ENCODE peak calls at places on chromosomes 5 and 9, in seven cellular contexts. F is heart left ventricle; N is fibroblast of lung; U is ovary; J is PC-3; A is stomach; M is CD8-positive, alpha-beta T cell. B is an unnamed sample.

GRCh38 chr5:39599721-39600431 is 175.1 kb upstream of the DAB2 start:
- DNase-seq in F (no peak), N (peak; percentile 25), U (no peak), J (peak; percentile 84), A (no peak), M (no peak), B (no peak)

GRCh38 chr9:128206484-128206883 is 3.3 kb downstream of the DNM1 start:
- DNase-seq in F (no peak), N (no peak), U (no peak), J (no peak), A (no peak), M (no peak), B (no peak)

GRCh38 chr5:66306105-66306843 is 162.2 kb downstream of the SREK1 start:
- DNase-seq in F (no peak), N (peak; percentile 50), U (peak; percentile 37), J (peak; percentile 57), A (peak; percentile 48), M (peak; percentile 16), B (no peak)

GRCh38 chr5:38556599-38557308 is at the start of gene LIFR:
- DNase-seq in F (peak; percentile 89), N (peak; percentile 84), U (peak; percentile 84), J (peak; percentile 86), A (peak; percentile 86), M (peak; percentile 14), B (peak; percentile 91)

GRCh38 chr5:138315751-138316278 is 15.8 kb downstream of the CDC25C start:
- DNase-seq in F (no peak), N (no peak), U (no peak), J (no peak), A (no peak), M (no peak), B (no peak)

GRCh38 chr9:98931543-98931942 is 12.2 kb upstream of the COL15A1 start:
- DNase-seq in F (no peak), N (no peak), U (no peak), J (no peak), A (no peak), M (no peak), B (no peak)

GRCh38 chr5:123599171-123599570 is 87.2 kb downstream of the CSNK1G3 start:
- DNase-seq in F (no peak), N (no peak), U (no peak), J (no peak), A (no peak), M (no peak), B (no peak)

GRCh38 chr5:159844725-159845124 is 71.6 kb upstream of the ADRA1B start:
- DNase-seq in F (no peak), N (no peak), U (no peak), J (no peak), A (no peak), M (no peak), B (no peak)

GRCh38 chr9:127884427-127884911 is 7.0 kb upstream of the AK1 start:
- DNase-seq in F (peak; percentile 77), N (no peak), U (peak; percentile 20), J (no peak), A (peak; percentile 91), M (no peak), B (peak; percentile 81)

GRCh38 chr5:59124983-59125960 is 542.4 kb downstream of the RAB3C start:
- DNase-seq in F (no peak), N (no peak), U (no peak), J (no peak), A (no peak), M (no peak), B (no peak)

GRCh38 chr5:178304761-178305645 is 72.4 kb upstream of the PHYKPL start:
- DNase-seq in F (no peak), N (no peak), U (no peak), J (peak; percentile 82), A (no peak), M (no peak), B (peak; percentile 20)

GRCh38 chr5:1668141-1668721 is 131.4 kb downstream of the MRPL36 start:
- DNase-seq in F (peak; percentile 56), N (no peak), U (peak; percentile 25), J (no peak), A (no peak), M (no peak), B (no peak)

GRCh38 chr5:26700759-26701384 is 337.5 kb downstream of the CDH9 start:
- DNase-seq in F (no peak), N (peak; percentile 2), U (no peak), J (peak; percentile 75), A (no peak), M (no peak), B (no peak)

GRCh38 chr5:41406944-41407343 is 103.5 kb downstream of the PLCXD3 start:
- DNase-seq in F (no peak), N (no peak), U (no peak), J (no peak), A (no peak), M (no peak), B (no peak)

GRCh38 chr5:41406424-41406823 is 104.0 kb downstream of the PLCXD3 start:
- DNase-seq in F (no peak), N (no peak), U (no peak), J (no peak), A (no peak), M (no peak), B (no peak)

GRCh38 chr5:41410307-41410706 is 100.1 kb downstream of the PLCXD3 start:
- DNase-seq in F (no peak), N (no peak), U (no peak), J (no peak), A (no peak), M (no peak), B (no peak)

GRCh38 chr5:41410737-41411136 is 99.7 kb downstream of the PLCXD3 start:
- DNase-seq in F (no peak), N (no peak), U (no peak), J (no peak), A (no peak), M (no peak), B (no peak)

GRCh38 chr5:41408676-41409443 is 101.5 kb downstream of the PLCXD3 start:
- DNase-seq in F (no peak), N (peak; percentile 58), U (no peak), J (peak; percentile 90), A (no peak), M (no peak), B (no peak)
- H3K27ac ChIP-seq in F (peak overlapping the region; percentile 52), N (peak overlapping the region; percentile 30), U (no peak overlapping the region), J (peak overlapping the region; percentile 68), A (no peak overlapping the region), M (no peak overlapping the region), B (peak overlapping the region; percentile 27)

DNA sequence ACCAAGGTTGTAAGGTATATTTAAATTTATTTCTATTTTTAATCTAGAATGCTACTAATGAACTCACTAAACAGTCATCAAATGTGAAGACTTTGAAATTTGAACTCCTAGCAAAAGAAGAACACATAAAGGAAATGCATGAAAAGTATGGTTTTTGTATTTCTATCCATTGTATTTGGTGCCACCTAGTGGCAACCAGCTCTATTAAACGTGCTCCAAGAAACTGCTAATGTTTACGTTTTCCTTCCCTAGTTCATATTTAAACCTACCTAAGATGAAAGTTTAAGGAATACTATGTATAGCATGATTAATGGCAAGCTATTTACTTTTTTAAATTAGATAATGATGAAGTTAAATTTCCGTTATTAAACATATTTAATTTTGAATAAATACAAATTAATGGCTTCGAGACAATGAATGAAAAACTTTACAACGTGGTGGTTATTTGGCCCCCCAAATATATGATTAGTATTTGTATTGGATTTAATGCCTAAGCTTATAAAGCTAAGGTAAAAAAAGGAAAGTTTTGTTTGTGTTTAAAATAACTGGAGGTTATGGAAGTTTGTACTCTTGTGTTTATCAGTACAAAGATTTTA is 115.9 kb upstream of the SH3GL2 start:
- DNase-seq in F (no peak), N (peak; percentile 48), U (peak; percentile 9), J (peak; percentile 69), A (peak; percentile 36), M (no peak), B (no peak)
- TF ChIP-seq CTCF in F (peak; percentile 69), N (peak; percentile 66), U (peak; percentile 65), J (peak; percentile 72), A (no peak), M (peak; percentile 71), B (peak; percentile 66)

GRCh38 chr5:133387091-133387490 is 225.2 kb downstream of the FSTL4 start:
- DNase-seq in F (no peak), N (no peak), U (no peak), J (peak; percentile 3), A (no peak), M (no peak), B (peak; percentile 28)

GRCh38 chr5:133387621-133388020 is 224.7 kb downstream of the FSTL4 start:
- DNase-seq in F (no peak), N (no peak), U (no peak), J (no peak), A (no peak), M (no peak), B (peak; percentile 24)

GRCh38 chr5:133385346-133385745 is 227.0 kb downstream of the FSTL4 start:
- DNase-seq in F (no peak), N (no peak), U (no peak), J (no peak), A (no peak), M (no peak), B (no peak)

GRCh38 chr5:133384903-133385302 is 227.4 kb downstream of the FSTL4 start:
- DNase-seq in F (no peak), N (no peak), U (no peak), J (no peak), A (no peak), M (no peak), B (no peak)

DNA sequence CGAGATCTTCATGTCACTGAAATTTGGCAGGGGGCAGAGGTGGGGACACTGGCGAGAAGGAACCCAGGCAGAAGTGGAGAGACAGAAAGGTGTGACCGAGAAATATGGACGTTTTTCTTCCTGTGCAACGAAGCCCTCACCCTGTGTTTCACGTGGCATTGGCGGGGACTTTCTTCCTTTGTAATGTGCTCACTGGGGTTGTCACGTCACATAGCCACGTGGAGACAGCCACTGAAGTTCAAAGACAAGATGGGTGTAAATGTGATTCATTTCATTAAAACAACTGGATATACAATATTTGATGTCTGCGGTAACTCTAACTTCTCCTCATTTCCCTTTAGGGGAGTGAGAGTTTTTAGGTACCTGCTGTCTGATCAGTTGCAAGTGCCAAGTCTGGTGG is 225.7 kb downstream of the FSTL4 start:
- DNase-seq in F (no peak), N (no peak), U (no peak), J (no peak), A (no peak), M (no peak), B (no peak)
- H3K27me3 ChIP-seq in F (no peaks in the 10 kb centered on the region), N (no peaks in the 10 kb centered on the region), U (no peaks in the 10 kb centered on the region), J (no peaks in the 10 kb centered on the region), A (no peaks in the 10 kb centered on the region), M (no peaks in the 10 kb centered on the region), B (peaks cover 35% of the 10 kb centered on the region)

DNA sequence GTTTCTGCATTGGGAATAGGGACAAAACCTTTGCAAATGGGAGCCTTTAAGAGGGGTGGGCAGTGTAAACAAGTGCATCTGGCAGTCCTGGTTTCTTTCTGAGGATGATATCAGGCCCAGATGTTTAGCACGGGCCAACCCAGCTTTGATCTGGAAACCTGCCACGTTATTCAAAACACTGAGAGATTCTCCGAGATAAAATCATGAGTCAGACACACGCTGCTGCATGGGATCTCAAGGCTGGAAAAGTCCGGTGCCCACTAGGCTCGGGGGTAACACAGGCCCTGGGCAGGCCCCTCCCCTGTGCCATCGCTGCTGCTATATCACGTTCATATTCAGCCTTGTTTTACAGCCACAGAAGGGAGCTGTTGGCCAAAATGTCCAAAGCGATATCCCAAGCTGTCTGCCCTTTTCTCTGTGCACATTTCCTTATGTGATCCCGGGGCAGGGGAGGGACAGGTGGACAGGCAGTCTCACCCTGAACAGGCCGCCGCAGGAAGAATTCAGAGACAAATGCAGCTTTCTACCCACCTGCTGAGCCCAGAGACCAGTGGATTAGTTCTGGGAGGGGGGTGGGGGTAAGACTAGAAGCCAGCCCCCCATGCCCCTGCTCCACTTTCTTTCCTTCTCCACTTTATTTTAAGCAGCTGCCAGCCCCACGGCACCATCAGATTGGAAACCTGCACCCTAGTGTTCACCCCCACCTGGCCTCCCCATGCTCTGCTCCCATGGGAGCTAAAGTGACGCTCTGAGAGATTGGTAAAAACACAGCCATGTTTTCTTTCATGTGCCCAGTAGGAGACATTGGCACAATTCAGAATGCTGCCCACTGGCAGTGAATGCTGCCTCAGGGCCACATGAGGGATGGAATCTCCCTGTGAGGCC is 63.1 kb downstream of the TMOD1 start:
- DNase-seq in F (no peak), N (peak; percentile 55), U (peak; percentile 37), J (peak; percentile 64), A (peak; percentile 39), M (no peak), B (peak; percentile 87)
- H3K27ac ChIP-seq in F (peak overlapping the region; percentile 73), N (no peak overlapping the region), U (peak overlapping the region; percentile 59), J (no peak overlapping the region), A (peak overlapping the region; percentile 49), M (no peak overlapping the region), B (peak overlapping the region; percentile 62)

B was measured in tibial artery.